ENCODE peak calls at places on chromosomes 11 and 22, in nine cellular contexts. One of them, this sample, is unnamed.

GRCh38 chr11:117818036-117818858 is 6.3 kb downstream of the FXYD2 start:
- DNase-seq in transverse colon: no peak
- DNase-seq in K562: no peak
- DNase-seq in sigmoid colon: no peak
- DNase-seq in esophagus muscularis mucosa: no peak
- DNase-seq in A549: peak; percentile 25
- DNase-seq in stomach: no peak
- DNase-seq in ovary: no peak
- DNase-seq in HepG2: no peak
- DNase-seq in this sample: no peak

GRCh38 chr22:36425977-36426523 is 38.3 kb upstream of the MYH9 start:
- DNase-seq in stomach: no peak
- DNase-seq in transverse colon: no peak
- DNase-seq in esophagus muscularis mucosa: no peak
- DNase-seq in K562: peak; percentile 72
- DNase-seq in HepG2: peak; percentile 74
- DNase-seq in A549: peak; percentile 53
- DNase-seq in ovary: peak; percentile 51
- DNase-seq in sigmoid colon: no peak
- DNase-seq in this sample: no peak

GRCh38 chr22:19643448-19644313 is 70.6 kb upstream of the SEPTIN5 start:
- DNase-seq in stomach: no peak
- DNase-seq in ovary: no peak
- DNase-seq in HepG2: no peak
- DNase-seq in K562: peak; percentile 91
- DNase-seq in A549: no peak
- DNase-seq in transverse colon: no peak
- DNase-seq in sigmoid colon: no peak
- DNase-seq in esophagus muscularis mucosa: no peak
- DNase-seq in this sample: no peak

GRCh38 chr11:128365044-128365443 is 222.3 kb downstream of the ETS1 start:
- DNase-seq in ovary: no peak
- DNase-seq in A549: peak; percentile 9
- DNase-seq in sigmoid colon: no peak
- DNase-seq in esophagus muscularis mucosa: no peak
- DNase-seq in stomach: no peak
- DNase-seq in K562: no peak
- DNase-seq in transverse colon: no peak
- DNase-seq in HepG2: peak; percentile 12
- DNase-seq in this sample: no peak

GRCh38 chr22:45818130-45819085 is 146.8 kb downstream of the ATXN10 start:
- DNase-seq in stomach: no peak
- DNase-seq in transverse colon: no peak
- DNase-seq in esophagus muscularis mucosa: peak; percentile 79
- DNase-seq in A549: no peak
- DNase-seq in ovary: no peak
- DNase-seq in sigmoid colon: no peak
- DNase-seq in K562: no peak
- DNase-seq in HepG2: peak; percentile 16
- DNase-seq in this sample: no peak

GRCh38 chr22:25358421-25359170 is 139.2 kb downstream of the CRYBB2 start:
- DNase-seq in ovary: no peak
- DNase-seq in A549: no peak
- DNase-seq in sigmoid colon: peak; percentile 40
- DNase-seq in stomach: no peak
- DNase-seq in transverse colon: no peak
- DNase-seq in K562: no peak
- DNase-seq in esophagus muscularis mucosa: no peak
- DNase-seq in HepG2: no peak
- DNase-seq in this sample: no peak

GRCh38 chr11:116084511-116084910 is 580.3 kb upstream of the CADM1 start:
- DNase-seq in transverse colon: no peak
- DNase-seq in K562: no peak
- DNase-seq in stomach: no peak
- DNase-seq in A549: no peak
- DNase-seq in ovary: no peak
- DNase-seq in esophagus muscularis mucosa: no peak
- DNase-seq in HepG2: no peak
- DNase-seq in sigmoid colon: no peak
- DNase-seq in this sample: no peak

GRCh38 chr11:105802390-105802789 is 192.5 kb downstream of the GRIA4 start:
- DNase-seq in HepG2: no peak
- DNase-seq in esophagus muscularis mucosa: no peak
- DNase-seq in transverse colon: no peak
- DNase-seq in A549: no peak
- DNase-seq in sigmoid colon: no peak
- DNase-seq in ovary: no peak
- DNase-seq in stomach: no peak
- DNase-seq in K562: no peak
- DNase-seq in this sample: no peak

GRCh38 chr22:37959231-37959825 is 5.8 kb downstream of the POLR2F start:
- DNase-seq in K562: no peak
- DNase-seq in HepG2: no peak
- DNase-seq in sigmoid colon: no peak
- DNase-seq in stomach: no peak
- DNase-seq in A549: no peak
- DNase-seq in transverse colon: no peak
- DNase-seq in esophagus muscularis mucosa: no peak
- DNase-seq in ovary: no peak
- DNase-seq in this sample: no peak

GRCh38 chr11:2402890-2403645 is 2.5 kb downstream of the TSSC4 start:
- DNase-seq in transverse colon: no peak
- DNase-seq in K562: no peak
- DNase-seq in sigmoid colon: no peak
- DNase-seq in stomach: no peak
- DNase-seq in A549: no peak
- DNase-seq in ovary: no peak
- DNase-seq in HepG2: no peak
- DNase-seq in esophagus muscularis mucosa: no peak
- DNase-seq in this sample: no peak

GRCh38 chr22:44479662-44480061 is 18.4 kb downstream of the RTL6 start:
- DNase-seq in sigmoid colon: no peak
- DNase-seq in stomach: no peak
- DNase-seq in esophagus muscularis mucosa: no peak
- DNase-seq in A549: no peak
- DNase-seq in transverse colon: no peak
- DNase-seq in K562: no peak
- DNase-seq in HepG2: no peak
- DNase-seq in ovary: no peak
- DNase-seq in this sample: no peak

GRCh38 chr11:16986434-16987204 is 27.6 kb downstream of the PLEKHA7 start:
- DNase-seq in K562: peak; percentile 17
- DNase-seq in HepG2: no peak
- DNase-seq in stomach: peak; percentile 95
- DNase-seq in esophagus muscularis mucosa: no peak
- DNase-seq in ovary: peak; percentile 31
- DNase-seq in sigmoid colon: no peak
- DNase-seq in A549: no peak
- DNase-seq in transverse colon: peak; percentile 92
- DNase-seq in this sample: no peak

GRCh38 chr22:36308880-36309279 is 55.9 kb downstream of the APOL1 start:
- DNase-seq in stomach: no peak
- DNase-seq in sigmoid colon: no peak
- DNase-seq in HepG2: no peak
- DNase-seq in ovary: no peak
- DNase-seq in transverse colon: no peak
- DNase-seq in K562: no peak
- DNase-seq in A549: no peak
- DNase-seq in esophagus muscularis mucosa: no peak
- DNase-seq in this sample: no peak

GRCh38 chr11:63569570-63569969 is 6.4 kb upstream of the PLAAT2 start:
- DNase-seq in A549: no peak
- DNase-seq in K562: no peak
- DNase-seq in esophagus muscularis mucosa: no peak
- DNase-seq in stomach: no peak
- DNase-seq in transverse colon: no peak
- DNase-seq in sigmoid colon: no peak
- DNase-seq in HepG2: no peak
- DNase-seq in ovary: no peak
- DNase-seq in this sample: no peak

GRCh38 chr11:63572026-63572688 is 9.0 kb upstream of the PLAAT2 start:
- DNase-seq in sigmoid colon: no peak
- DNase-seq in esophagus muscularis mucosa: no peak
- DNase-seq in K562: no peak
- DNase-seq in HepG2: no peak
- DNase-seq in A549: no peak
- DNase-seq in ovary: no peak
- DNase-seq in transverse colon: no peak
- DNase-seq in stomach: no peak
- DNase-seq in this sample: no peak

GRCh38 chr11:63574856-63575602 is 11.8 kb upstream of the PLAAT2 start:
- DNase-seq in ovary: peak; percentile 57
- DNase-seq in sigmoid colon: peak; percentile 83
- DNase-seq in transverse colon: no peak
- DNase-seq in HepG2: peak; percentile 76
- DNase-seq in K562: no peak
- DNase-seq in stomach: no peak
- DNase-seq in A549: no peak
- DNase-seq in esophagus muscularis mucosa: no peak
- DNase-seq in this sample: peak; percentile 31

DNA sequence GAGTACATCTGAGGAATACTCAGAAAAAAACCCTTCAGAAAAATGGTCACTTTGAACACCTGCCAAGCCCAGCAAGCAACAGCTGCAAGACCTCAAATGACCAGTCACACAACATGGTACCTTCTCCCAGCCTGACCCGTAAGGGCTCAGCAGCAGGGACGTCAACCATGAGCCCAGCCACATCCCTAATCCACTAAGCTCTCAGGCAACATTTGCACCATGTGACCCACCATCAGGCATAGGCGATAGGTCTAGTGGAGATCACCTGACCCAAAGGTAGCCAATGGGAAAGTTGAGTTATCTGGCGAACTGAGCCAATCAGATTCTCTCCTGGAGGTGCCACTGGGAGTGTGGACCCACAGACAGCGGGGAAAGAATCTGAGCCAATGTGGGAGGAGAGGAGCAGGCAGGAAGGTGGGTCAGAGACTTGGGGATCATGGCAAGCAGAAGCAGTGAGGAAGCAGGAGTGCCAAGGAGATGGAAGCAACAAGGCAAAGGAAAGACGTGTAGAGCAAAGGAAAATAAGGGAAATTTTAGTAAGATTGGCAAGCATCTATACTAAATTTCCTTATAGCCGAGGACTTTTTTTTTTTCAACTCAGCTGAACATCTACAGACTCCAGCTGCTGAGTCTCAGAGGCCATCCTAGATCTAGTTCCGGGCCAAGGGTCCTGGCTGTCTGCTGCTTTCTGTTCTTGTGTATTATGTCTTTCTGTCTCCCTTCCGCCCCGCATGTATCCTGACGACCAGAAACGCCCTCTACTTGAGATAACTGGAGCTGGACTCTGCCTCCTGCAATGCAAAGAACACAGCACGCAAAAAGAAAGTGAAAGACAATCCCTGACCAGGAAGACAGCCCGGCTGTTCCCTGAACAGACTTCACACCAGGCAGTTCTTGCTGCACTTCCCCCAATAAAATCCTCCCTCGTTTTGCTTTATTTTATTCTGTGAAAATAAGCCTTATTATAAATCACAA is 11.0 kb upstream of the PLAAT2 start:
- DNase-seq in K562: peak; percentile 55
- DNase-seq in A549: peak; percentile 59
- DNase-seq in ovary: peak; percentile 53
- DNase-seq in stomach: peak; percentile 70
- DNase-seq in sigmoid colon: peak; percentile 80
- DNase-seq in esophagus muscularis mucosa: no peak
- DNase-seq in transverse colon: peak; percentile 81
- DNase-seq in HepG2: peak; percentile 78
- DNase-seq in this sample: peak; percentile 46
- TF ChIP-seq EP300 in K562: peak; percentile 27
- TF ChIP-seq EP300 in A549: no peak
- TF ChIP-seq EP300 in ovary: no peak
- TF ChIP-seq EP300 in stomach: no peak
- TF ChIP-seq EP300 in sigmoid colon: no peak
- TF ChIP-seq EP300 in esophagus muscularis mucosa: no peak
- TF ChIP-seq EP300 in transverse colon: no peak
- TF ChIP-seq EP300 in HepG2: no peak
- TF ChIP-seq EP300 in this sample: no peak

DNA sequence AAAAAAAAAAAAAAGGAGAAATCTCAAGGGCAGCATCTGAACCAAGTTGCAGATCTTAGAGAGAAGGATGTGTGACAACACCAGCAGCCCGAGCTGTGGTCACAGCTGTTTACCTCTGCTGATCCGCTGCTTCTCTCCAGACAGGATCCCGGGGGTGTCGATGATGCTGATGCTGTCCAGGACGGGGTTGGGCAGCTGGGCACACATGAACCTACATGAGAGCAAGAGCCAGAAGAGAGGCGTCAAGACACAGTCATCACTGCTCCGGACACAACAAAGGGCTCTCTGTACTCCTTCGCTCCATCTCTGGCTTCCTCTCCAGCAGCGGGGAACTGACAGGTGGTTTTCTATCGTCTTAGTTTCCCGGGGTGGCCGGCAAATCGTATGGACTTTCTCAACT is 4.1 kb downstream of the EHD1 start:
- DNase-seq in A549: no peak
- DNase-seq in K562: no peak
- DNase-seq in transverse colon: peak; percentile 60
- DNase-seq in ovary: no peak
- DNase-seq in HepG2: no peak
- DNase-seq in esophagus muscularis mucosa: no peak
- DNase-seq in stomach: no peak
- DNase-seq in sigmoid colon: no peak
- DNase-seq in this sample: peak; percentile 63
- H3K4me1 ChIP-seq in A549: peaks cover 59% of the 10 kb centered on the region
- H3K4me1 ChIP-seq in K562: peaks cover 71% of the 10 kb centered on the region
- H3K4me1 ChIP-seq in transverse colon: peaks cover 55% of the 10 kb centered on the region
- H3K4me1 ChIP-seq in ovary: peaks cover 21% of the 10 kb centered on the region
- H3K4me1 ChIP-seq in HepG2: peaks cover 85% of the 10 kb centered on the region
- H3K4me1 ChIP-seq in esophagus muscularis mucosa: peaks cover 82% of the 10 kb centered on the region
- H3K4me1 ChIP-seq in stomach: peaks cover 88% of the 10 kb centered on the region
- H3K4me1 ChIP-seq in sigmoid colon: peaks cover 85% of the 10 kb centered on the region
- H3K4me1 ChIP-seq in this sample: peaks cover 66% of the 10 kb centered on the region

GRCh38 chr11:125443767-125444311 is 52.2 kb downstream of the FEZ1 start:
- DNase-seq in stomach: no peak
- DNase-seq in sigmoid colon: peak; percentile 28
- DNase-seq in A549: no peak
- DNase-seq in HepG2: no peak
- DNase-seq in K562: no peak
- DNase-seq in transverse colon: no peak
- DNase-seq in esophagus muscularis mucosa: no peak
- DNase-seq in ovary: no peak
- DNase-seq in this sample: no peak
- TF ChIP-seq EP300 in stomach: no peak
- TF ChIP-seq EP300 in sigmoid colon: no peak
- TF ChIP-seq EP300 in A549: no peak
- TF ChIP-seq EP300 in HepG2: no peak
- TF ChIP-seq EP300 in K562: no peak
- TF ChIP-seq EP300 in transverse colon: no peak
- TF ChIP-seq EP300 in esophagus muscularis mucosa: no peak
- TF ChIP-seq EP300 in ovary: no peak
- TF ChIP-seq EP300 in this sample: no peak

GRCh38 chr11:72736452-72737069 is 15.6 kb downstream of the ARAP1 start:
- DNase-seq in A549: peak; percentile 67
- DNase-seq in sigmoid colon: peak; percentile 82
- DNase-seq in K562: peak; percentile 47
- DNase-seq in transverse colon: no peak
- DNase-seq in HepG2: no peak
- DNase-seq in ovary: no peak
- DNase-seq in esophagus muscularis mucosa: no peak
- DNase-seq in stomach: no peak
- DNase-seq in this sample: no peak
- H3K4me1 ChIP-seq in A549: peaks cover 37% of the 10 kb centered on the region
- H3K4me1 ChIP-seq in sigmoid colon: peaks cover 73% of the 10 kb centered on the region
- H3K4me1 ChIP-seq in K562: peaks cover 62% of the 10 kb centered on the region
- H3K4me1 ChIP-seq in transverse colon: peaks cover 4% of the 10 kb centered on the region
- H3K4me1 ChIP-seq in HepG2: peaks cover 35% of the 10 kb centered on the region
- H3K4me1 ChIP-seq in ovary: no peaks in the 10 kb centered on the region
- H3K4me1 ChIP-seq in esophagus muscularis mucosa: peaks cover 26% of the 10 kb centered on the region
- H3K4me1 ChIP-seq in stomach: peaks cover 74% of the 10 kb centered on the region
- H3K4me1 ChIP-seq in this sample: peaks cover 30% of the 10 kb centered on the region